ENCODE peak calls at places on chromosomes 1 and 21, in seven cellular contexts. B, S, M, X, J, Q and Y are unnamed samples.

GRCh38 chr1:152182942-152183341 is 23.9 kb upstream of the RPTN start:
- DNase-seq in S (no peak), B (no peak), J (no peak), Q (peak), X (no peak), M (no peak), Y (no peak)

GRCh38 chr1:183841550-183841949 is 36.6 kb downstream of the RGL1 start:
- DNase-seq in Q (no peak), S (no peak), B (no peak), M (no peak), J (no peak), X (no peak), Y (no peak)

GRCh38 chr1:101388904-101389546 is 152.2 kb downstream of the S1PR1 start:
- DNase-seq in Q (no peak), B (no peak), M (no peak), S (no peak), X (no peak), J (no peak), Y (no peak)

GRCh38 chr1:2136836-2137235 is 57.7 kb downstream of the FAAP20 start:
- DNase-seq in Q (no peak), S (no peak), J (no peak), M (no peak), B (no peak), X (no peak), Y (no peak)

GRCh38 chr21:32578107-32578691 is 7.1 kb downstream of the TCP10L start:
- DNase-seq in M (no peak), Q (peak), B (no peak), X (no peak), J (no peak), S (no peak), Y (no peak)

GRCh38 chr1:247465796-247466195 is 7.9 kb upstream of the OR2B11 start:
- DNase-seq in S (no peak), J (no peak), X (no peak), B (no peak), Q (no peak), M (no peak), Y (no peak)

GRCh38 chr1:209937996-209938959 is at the start of gene SYT14:
- DNase-seq in X (no peak), B (peak), J (peak), S (no peak), M (peak), Q (peak), Y (peak)

GRCh38 chr1:88327391-88328267 is 356.4 kb upstream of the PKN2 start:
- DNase-seq in J (no peak), M (no peak), X (no peak), Q (peak), S (no peak), B (peak), Y (no peak)

GRCh38 chr1:1080122-1080753 is 6.1 kb upstream of the RNF223 start:
- DNase-seq in S (no peak), Q (peak), M (no peak), J (no peak), X (peak), B (peak), Y (peak)

GRCh38 chr21:23930565-23930964 is 1676.7 kb downstream of the MRPL39 start:
- DNase-seq in M (no peak), J (no peak), B (no peak), S (no peak), Q (no peak), X (no peak), Y (no peak)

GRCh38 chr1:74195339-74195738 is 2.6 kb downstream of the LRRIQ3 start:
- DNase-seq in X (no peak), S (no peak), J (no peak), Q (no peak), B (no peak), M (no peak), Y (no peak)

GRCh38 chr1:22773981-22774471 is 63.4 kb downstream of the EPHB2 start:
- DNase-seq in X (no peak), B (no peak), Q (no peak), J (no peak), M (no peak), S (no peak), Y (no peak)

GRCh38 chr1:246308533-246309075 is 198.5 kb downstream of the SMYD3 start:
- DNase-seq in M (no peak), J (no peak), X (no peak), B (no peak), Q (no peak), S (no peak), Y (no peak)